ENCODE peak calls at places on chromosomes 12 and 14, in nine cellular contexts. H is left ventricle myocardium inferior, R is AG10803, O is adrenal gland, J is fibroblast of lung, Y is retinal pigment epithelial cell, G is fibroblast of mammary gland, L is ovary, N is epithelial cell of esophagus. B is an unnamed sample.

GRCh38 chr14:80313806-80314205 is 102.5 kb upstream of the DIO2 start:
- DNase-seq in L (no peak), O (no peak), J (no peak), H (no peak), Y (no peak), N (no peak), R (peak), G (no peak), B (no peak)

GRCh38 chr14:90295870-90296516 is 35.7 kb downstream of the NRDE2 start:
- DNase-seq in L (no peak), J (peak), N (no peak), R (no peak), H (no peak), Y (no peak), G (no peak), O (no peak), B (peak)

GRCh38 chr14:35412281-35413057 is 7.9 kb upstream of the NFKBIA start:
- DNase-seq in N (no peak), J (no peak), R (no peak), O (no peak), G (no peak), H (no peak), Y (no peak), L (no peak), B (no peak)

GRCh38 chr12:124626841-124627502 is 59.6 kb upstream of the NCOR2 start:
- DNase-seq in H (peak), N (no peak), L (peak), J (peak), G (peak), O (peak), R (peak), Y (no peak), B (peak)

GRCh38 chr14:69355955-69356321 is 42.2 kb downstream of the ERH start:
- DNase-seq in L (no peak), J (peak), H (no peak), N (no peak), G (peak), O (peak), R (peak), Y (peak), B (peak)

GRCh38 chr14:58151701-58152568 is at the start of gene ARMH4:
- DNase-seq in R (peak), L (peak), J (peak), H (peak), Y (peak), N (peak), G (peak), O (peak), B (peak)

GRCh38 chr12:77947326-77947725 is 116.6 kb downstream of the NAV3 start:
- DNase-seq in L (no peak), H (no peak), N (peak), G (peak), Y (no peak), O (no peak), J (peak), R (peak), B (peak)

GRCh38 chr12:116525418-116526001 is 33.7 kb upstream of the MAP1LC3B2 start:
- DNase-seq in R (peak), N (peak), Y (peak), G (peak), J (peak), L (peak), H (peak), O (peak), B (peak)

GRCh38 chr14:100283984-100284881 is 22.0 kb downstream of the SLC25A29 start:
- DNase-seq in J (no peak), O (peak), R (no peak), Y (no peak), L (peak), N (no peak), G (no peak), H (no peak), B (no peak)

GRCh38 chr14:99726538-99727095 is 42.5 kb downstream of the CYP46A1 start:
- DNase-seq in N (no peak), O (no peak), Y (no peak), G (no peak), J (no peak), H (no peak), R (no peak), L (peak), B (no peak)

GRCh38 chr12:52063986-52064649 is 5.7 kb upstream of the ATG101 start:
- DNase-seq in Y (no peak), O (peak), J (peak), R (peak), L (peak), G (peak), H (peak), N (peak), B (peak)

GRCh38 chr12:90936230-90937005 is 18.6 kb downstream of the CCER1 start:
- DNase-seq in H (no peak), N (peak), L (no peak), Y (no peak), J (no peak), R (no peak), O (no peak), G (no peak), B (no peak)

GRCh38 chr14:69612014-69612758 is 790 bp downstream of the SUSD6 start:
- DNase-seq in N (peak), O (no peak), G (peak), H (peak), R (peak), Y (no peak), L (no peak), J (peak), B (peak)

GRCh38 chr14:70646705-70647104 is 5.0 kb downstream of the TTC9 start:
- DNase-seq in L (no peak), N (no peak), Y (no peak), H (no peak), G (no peak), R (no peak), O (no peak), J (no peak), B (no peak)

GRCh38 chr12:116382456-116382902 is 105.0 kb upstream of the MED13L start:
- DNase-seq in J (peak), L (no peak), R (peak), Y (no peak), N (no peak), O (no peak), G (peak), H (no peak), B (peak)

DNA sequence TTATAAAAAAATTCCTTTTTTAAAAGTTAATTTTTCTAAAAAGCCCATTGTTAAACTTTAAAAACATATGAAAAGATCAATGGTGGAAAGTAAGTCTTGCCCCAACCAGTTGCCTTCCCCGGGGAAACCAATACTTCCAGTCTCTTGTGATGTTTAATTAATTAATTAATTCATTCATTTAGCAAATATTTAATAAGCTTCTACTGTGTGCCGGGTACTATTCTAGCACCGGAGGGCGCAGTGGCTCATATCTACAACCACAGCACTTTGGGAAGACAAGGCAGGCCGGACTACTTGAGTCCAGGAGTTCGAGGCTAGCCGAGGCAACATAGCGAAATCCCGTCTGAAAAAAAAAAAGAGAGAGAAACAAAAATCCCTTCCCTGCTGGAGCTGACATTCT is 87.4 kb downstream of the HECTD4 start:
- DNase-seq in H (no peak), R (peak), Y (no peak), G (peak), O (no peak), J (no peak), N (peak), L (no peak), B (peak)
- TF ChIP-seq CTCF in H (peak), R (no peak), Y (peak), G (peak), O (no peak), J (peak), N (peak), L (no peak), B (peak)

GRCh38 chr12:132561784-132562156 is 48.6 kb downstream of the LRCOL1 start:
- DNase-seq in G (peak), O (no peak), Y (no peak), R (no peak), N (peak), L (peak), J (no peak), H (no peak), B (no peak)
- H3K4me3 ChIP-seq in G (no peak), O (no peak), Y (no peak), R (no peak), N (no peak), L (no peak), J (no peak), H (no peak), B (no peak)

DNA sequence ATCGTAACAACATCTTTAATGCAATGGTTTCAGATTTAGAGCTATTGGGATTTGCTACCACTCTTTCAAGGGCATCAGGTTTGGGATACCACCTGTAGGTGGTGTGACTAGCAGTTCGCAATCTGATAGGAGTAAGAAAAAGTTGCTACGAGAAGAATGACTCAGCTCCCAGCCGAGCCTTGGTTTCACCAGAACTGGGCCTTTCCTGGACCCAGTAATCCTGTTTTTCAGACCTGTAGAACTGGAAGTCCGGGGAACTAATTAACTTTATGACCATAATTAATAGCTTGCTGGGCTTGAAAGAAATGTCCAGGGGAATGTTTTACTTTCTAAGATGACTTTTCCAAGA is 770 bp downstream of the ABHD4 start:
- DNase-seq in J (peak), R (peak), H (no peak), G (peak), L (no peak), O (peak), Y (peak), N (peak), B (peak)
- TF ChIP-seq CTCF in J (peak), R (peak), H (peak), G (peak), L (no peak), O (peak), Y (peak), N (peak), B (peak)

GRCh38 chr12:30757316-30757715 is 2.6 kb upstream of the CAPRIN2 start:
- DNase-seq in O (no peak), L (no peak), R (no peak), Y (no peak), J (no peak), G (no peak), N (no peak), H (no peak), B (no peak)
- H3K4me3 ChIP-seq in O (no peak), L (no peak), R (no peak), Y (no peak), J (no peak), G (no peak), N (no peak), H (no peak), B (no peak)

GRCh38 chr12:100953217-100953616 is 158.6 kb downstream of the ANO4 start:
- DNase-seq in G (no peak), N (peak), R (no peak), Y (no peak), J (peak), H (no peak), O (no peak), L (no peak), B (peak)
- TF ChIP-seq CTCF in G (no peak), N (no peak), R (no peak), Y (no peak), J (no peak), H (no peak), O (no peak), L (no peak), B (no peak)

GRCh38 chr14:73237219-73237785 is at the start of gene PAPLN:
- DNase-seq in O (peak), N (no peak), L (peak), H (no peak), R (no peak), G (peak), J (peak), Y (no peak), B (peak)
- H3K4me3 ChIP-seq in O (peak), N (peak), L (peak), H (peak), R (peak), G (peak), J (peak), Y (peak), B (peak)

B was measured in cardiac fibroblast.